ENCODE peak calls at places on chromosomes 7 and 10, in ten cellular contexts. J is Peyer's patch; B is CD8-positive, alpha-beta T cell; Q is mammary epithelial cell; W is ovary; K is colonic mucosa; P is hepatocyte; Z is fibroblast of lung; N is lower lobe of right lung; T is GM12878. V is an unnamed sample. For H3K36me3, the result is how much of the 10 kb centered on the place peaks cover.

GRCh38 chr7:50667338-50667737 is 102.1 kb upstream of the DDC start:
- DNase-seq in J (no peak), B (no peak), Q (no peak), W (peak), K (no peak), P (no peak), Z (peak), N (no peak), T (no peak), V (no peak)

GRCh38 chr10:6722616-6723004 is 142.5 kb upstream of the PRKCQ start:
- DNase-seq in J (no peak), B (no peak), Q (peak), W (no peak), K (no peak), P (no peak), Z (peak), N (no peak), T (no peak), V (peak)

GRCh38 chr10:109969907-109970306 is 37.9 kb upstream of the ADD3 start:
- DNase-seq in J (no peak), B (no peak), Q (no peak), W (no peak), K (no peak), P (no peak), Z (no peak), N (no peak), T (no peak), V (no peak)

GRCh38 chr7:99112097-99112496 is 31.8 kb downstream of the SMURF1 start:
- DNase-seq in J (no peak), B (no peak), Q (no peak), W (no peak), K (no peak), P (no peak), Z (no peak), N (no peak), T (peak), V (no peak)

GRCh38 chr7:122136033-122136432 is 8.0 kb downstream of the AASS start:
- DNase-seq in J (no peak), B (no peak), Q (no peak), W (no peak), K (no peak), P (no peak), Z (peak), N (no peak), T (no peak), V (no peak)

GRCh38 chr10:1358860-1359598 is 302.8 kb downstream of the WDR37 start:
- DNase-seq in J (no peak), B (no peak), Q (no peak), W (no peak), K (no peak), P (no peak), Z (no peak), N (no peak), T (no peak), V (no peak)

GRCh38 chr7:105010538-105011523 is 3.2 kb upstream of the KMT2E start:
- DNase-seq in J (no peak), B (no peak), Q (no peak), W (no peak), K (no peak), P (peak), Z (peak), N (no peak), T (no peak), V (no peak)

GRCh38 chr10:83991986-83992753 is 147.1 kb upstream of the GHITM start:
- DNase-seq in J (no peak), B (no peak), Q (peak), W (no peak), K (peak), P (peak), Z (no peak), N (no peak), T (peak), V (no peak)

GRCh38 chr10:50310560-50311174 is 59.4 kb upstream of the ASAH2 start:
- DNase-seq in J (no peak), B (no peak), Q (no peak), W (no peak), K (peak), P (peak), Z (no peak), N (no peak), T (no peak), V (no peak)

GRCh38 chr10:62733654-62734293 is 70.7 kb upstream of the ADO start:
- DNase-seq in J (no peak), B (no peak), Q (peak), W (no peak), K (no peak), P (no peak), Z (no peak), N (no peak), T (no peak), V (no peak)

GRCh38 chr10:11392776-11393175 is 218.7 kb downstream of the USP6NL start:
- DNase-seq in J (no peak), B (no peak), Q (no peak), W (no peak), K (no peak), P (no peak), Z (no peak), N (no peak), T (no peak), V (no peak)

GRCh38 chr10:16835223-16835622 is 18.0 kb upstream of the RSU1 start:
- DNase-seq in J (no peak), B (peak), Q (no peak), W (no peak), K (no peak), P (no peak), Z (no peak), N (no peak), T (no peak), V (no peak)

GRCh38 chr10:106224676-106225075 is 939.8 kb downstream of the SORCS1 start:
- DNase-seq in J (no peak), B (no peak), Q (peak), W (no peak), K (no peak), P (no peak), Z (no peak), N (no peak), T (no peak), V (no peak)

GRCh38 chr7:43904533-43905208 is 1.7 kb downstream of the URGCP start:
- DNase-seq in J (no peak), B (no peak), Q (peak), W (no peak), K (no peak), P (no peak), Z (peak), N (no peak), T (no peak), V (no peak)

GRCh38 chr10:44689368-44689767 is 221.8 kb upstream of the TMEM72 start:
- DNase-seq in J (no peak), B (no peak), Q (no peak), W (no peak), K (no peak), P (no peak), Z (no peak), N (no peak), T (no peak), V (no peak)
- TF ChIP-seq CTCF in J (no peak), B (no peak), Q (no peak), W (no peak), K (no peak), P (peak), Z (no peak), N (no peak), T (no peak), V (peak)

DNA sequence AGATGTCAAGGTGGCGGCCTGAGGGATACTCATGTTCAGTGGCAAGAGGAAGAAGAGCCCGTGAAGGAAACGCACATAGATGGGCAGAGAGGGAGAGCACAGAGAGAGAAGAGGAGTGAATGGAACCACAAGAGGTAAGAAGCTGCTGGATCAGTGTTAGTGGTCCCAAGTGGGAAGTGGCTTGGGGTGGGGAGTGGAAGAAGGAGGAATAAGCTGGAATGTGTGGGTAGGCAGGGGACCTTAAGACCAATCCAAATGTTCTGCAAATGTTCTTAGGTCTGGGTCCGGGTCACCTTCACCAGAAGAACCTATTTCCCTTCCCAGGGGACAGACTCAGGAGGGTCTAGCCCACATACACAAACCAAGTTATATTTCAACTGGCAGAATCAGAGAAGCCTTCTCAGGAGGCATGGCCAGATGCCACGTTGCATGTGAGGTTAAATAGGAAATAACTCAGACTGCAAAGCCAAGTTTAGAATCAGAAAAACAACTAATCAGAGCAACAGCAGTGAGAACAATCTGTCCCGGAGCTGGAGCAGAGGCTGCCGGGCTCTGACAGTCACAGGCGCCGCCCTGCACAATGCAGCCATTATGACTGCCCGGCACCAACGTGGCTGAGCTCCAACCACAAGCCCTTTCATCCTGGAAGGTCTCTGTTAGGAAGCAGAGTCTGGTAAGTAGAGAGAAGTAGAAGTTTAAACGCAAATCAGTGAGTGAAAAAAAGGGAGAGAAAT is 78.6 kb upstream of the ARMC3 start:
- DNase-seq in J (peak), B (peak), Q (peak), W (peak), K (peak), P (peak), Z (peak), N (peak), T (no peak), V (peak)
- H3K27ac ChIP-seq in J (peak), B (no peak), Q (no peak), W (no peak), K (no peak), P (peak), Z (no peak), N (peak), T (no peak), V (no peak)

GRCh38 chr10:114542373-114542772 is 115.7 kb downstream of the ABLIM1 start:
- DNase-seq in J (no peak), B (no peak), Q (no peak), W (no peak), K (no peak), P (no peak), Z (no peak), N (no peak), T (no peak), V (no peak)

GRCh38 chr10:114543456-114543855 is 114.6 kb downstream of the ABLIM1 start:
- DNase-seq in J (no peak), B (no peak), Q (no peak), W (no peak), K (no peak), P (no peak), Z (no peak), N (no peak), T (no peak), V (no peak)

GRCh38 chr10:114539623-114540022 is 118.5 kb downstream of the ABLIM1 start:
- DNase-seq in J (no peak), B (no peak), Q (no peak), W (no peak), K (no peak), P (no peak), Z (no peak), N (no peak), T (no peak), V (no peak)

GRCh38 chr10:114540191-114540590 is 117.9 kb downstream of the ABLIM1 start:
- DNase-seq in J (no peak), B (no peak), Q (no peak), W (no peak), K (no peak), P (no peak), Z (no peak), N (no peak), T (no peak), V (no peak)

DNA sequence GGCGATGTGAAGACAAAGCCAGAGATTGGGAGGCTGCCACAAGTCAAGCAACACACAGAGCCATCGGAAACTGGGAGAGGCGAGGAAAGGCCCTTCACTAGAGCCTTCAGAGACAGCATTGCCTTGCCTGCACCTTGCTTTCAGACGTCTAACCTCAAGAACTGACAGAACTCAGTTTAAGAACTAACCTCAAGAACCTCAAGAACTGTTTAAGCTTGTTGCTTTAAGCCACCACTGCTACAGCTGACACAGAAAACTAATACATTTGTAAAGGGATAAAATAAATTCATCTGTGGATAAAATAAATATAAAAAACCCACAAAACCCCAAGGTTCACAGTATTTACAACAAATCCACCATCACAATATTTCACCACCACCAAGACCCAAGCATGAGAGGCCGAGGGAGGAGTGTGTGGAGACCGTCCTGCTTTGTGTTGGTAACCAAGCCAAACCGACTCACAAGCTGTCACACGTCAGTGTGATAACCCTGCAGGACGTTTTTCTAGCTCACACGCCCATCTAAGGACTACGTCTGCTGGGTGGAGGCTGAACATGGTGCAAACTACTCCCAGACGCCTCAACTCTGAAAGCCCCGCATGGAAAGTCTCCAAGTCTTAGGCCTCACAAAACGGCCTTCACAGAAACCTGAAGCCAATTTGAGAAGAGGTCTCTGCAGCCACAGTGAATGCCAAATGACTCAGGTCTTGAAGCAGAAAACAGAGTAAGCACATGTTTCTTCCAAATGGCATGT is 116.8 kb downstream of the ABLIM1 start:
- DNase-seq in J (peak), B (peak), Q (peak), W (peak), K (peak), P (peak), Z (peak), N (no peak), T (no peak), V (peak)
- H3K36me3 ChIP-seq in J (under half), B (under half), Q (under half), W (under half), K (under half), P (under half), Z (under half), N (under half), T (under half), V (under half)

GRCh38 chr10:26574783-26575182 is 122.7 kb upstream of the PDSS1 start:
- DNase-seq in J (peak), B (no peak), Q (no peak), W (no peak), K (no peak), P (no peak), Z (no peak), N (no peak), T (peak), V (no peak)

GRCh38 chr10:26579256-26580063 is 118.0 kb upstream of the PDSS1 start:
- DNase-seq in J (no peak), B (no peak), Q (no peak), W (no peak), K (no peak), P (no peak), Z (no peak), N (peak), T (no peak), V (no peak)

GRCh38 chr10:26571655-26572054 is 125.8 kb upstream of the PDSS1 start:
- DNase-seq in J (no peak), B (no peak), Q (no peak), W (no peak), K (no peak), P (peak), Z (no peak), N (no peak), T (no peak), V (no peak)

GRCh38 chr10:26573674-26574073 is 123.8 kb upstream of the PDSS1 start:
- DNase-seq in J (no peak), B (no peak), Q (no peak), W (no peak), K (no peak), P (peak), Z (no peak), N (no peak), T (no peak), V (no peak)
- TF ChIP-seq CTCF in J (no peak), B (no peak), Q (peak), W (no peak), K (no peak), P (no peak), Z (no peak), N (no peak), T (peak), V (peak)

GRCh38 chr10:126558881-126559280 is 111.6 kb downstream of the C10orf90 start:
- DNase-seq in J (no peak), B (no peak), Q (no peak), W (no peak), K (no peak), P (no peak), Z (no peak), N (no peak), T (no peak), V (no peak)
- H3K27ac ChIP-seq in J (no peak), B (no peak), Q (no peak), W (no peak), K (no peak), P (no peak), Z (no peak), N (no peak), T (no peak), V (no peak)

DNA sequence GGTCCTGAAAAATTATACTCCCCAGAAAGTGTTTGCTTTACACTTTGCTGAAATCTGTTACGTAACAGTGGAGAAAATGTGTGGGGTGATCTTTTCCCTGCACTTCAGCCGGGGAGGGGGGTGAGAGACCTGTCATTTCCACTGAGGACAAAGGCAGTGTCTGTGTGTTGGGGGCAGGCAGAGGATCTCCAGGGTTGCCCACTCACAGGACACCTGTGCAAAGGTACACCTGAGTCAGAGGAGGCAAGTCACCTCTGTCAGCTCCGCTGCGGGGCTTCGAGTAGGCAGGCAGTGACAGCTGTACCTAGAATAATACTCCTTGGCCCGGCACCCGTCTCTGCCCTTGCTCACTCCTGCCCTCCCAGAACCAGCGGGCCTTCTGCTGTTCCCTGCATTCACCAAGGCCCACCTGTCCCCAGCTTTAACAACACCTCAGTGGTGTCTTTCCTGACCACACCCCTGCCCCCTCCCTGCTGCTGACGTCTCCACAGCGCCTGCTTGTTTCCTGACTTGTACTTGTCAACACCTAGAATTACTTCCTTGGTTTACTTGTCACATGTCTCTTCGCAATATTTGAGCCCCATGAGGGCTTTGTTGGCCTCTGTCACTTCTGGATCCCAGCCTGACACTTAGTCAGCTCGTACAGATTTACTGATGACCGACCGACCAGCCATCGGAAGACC is 159.2 kb downstream of the NEURL1 start:
- DNase-seq in J (no peak), B (no peak), Q (no peak), W (no peak), K (peak), P (no peak), Z (no peak), N (no peak), T (no peak), V (no peak)
- H3K36me3 ChIP-seq in J (under half), B (under half), Q (under half), W (under half), K (under half), P (under half), Z (under half), N (under half), T (under half), V (under half)

DNA sequence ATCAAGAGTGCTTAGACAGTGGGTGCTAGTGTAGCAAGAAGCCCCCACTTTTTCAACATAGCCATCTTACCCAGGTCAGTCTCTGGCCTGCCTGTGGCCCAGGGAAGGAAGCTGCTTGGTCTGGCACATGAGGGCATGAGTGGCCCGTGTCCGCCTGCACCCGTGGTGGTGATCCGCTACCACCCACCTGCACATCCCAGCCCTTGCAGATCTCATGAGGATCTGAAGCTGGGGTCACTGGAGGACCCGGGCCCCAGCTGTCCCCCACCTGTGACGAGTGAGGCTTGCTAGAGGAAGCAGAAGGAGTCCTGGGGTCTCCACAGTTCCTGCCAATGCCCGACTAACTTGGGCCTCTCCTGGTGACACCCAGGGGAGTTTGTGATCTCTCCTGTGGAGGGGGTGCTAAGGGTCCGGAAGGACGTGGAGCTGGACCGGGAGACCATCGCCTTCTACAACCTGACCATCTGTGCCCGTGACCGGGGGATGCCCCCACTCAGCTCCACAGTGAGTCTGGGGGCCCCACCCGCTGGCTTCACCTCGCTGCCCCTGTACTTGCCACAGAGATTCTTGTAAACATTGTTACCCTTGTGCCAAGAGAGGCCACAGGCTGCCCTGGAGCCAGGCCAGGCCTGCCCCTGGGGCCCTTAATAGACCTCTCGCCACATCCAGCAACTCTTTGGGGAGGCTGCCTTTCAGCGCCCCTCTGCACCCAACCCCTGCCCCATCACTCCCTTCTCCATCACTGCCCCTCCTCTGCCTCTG is 10.8 kb upstream of the VSIR start:
- DNase-seq in J (no peak), B (no peak), Q (no peak), W (peak), K (no peak), P (no peak), Z (no peak), N (peak), T (no peak), V (no peak)
- TF ChIP-seq CTCF in J (no peak), B (no peak), Q (no peak), W (no peak), K (no peak), P (no peak), Z (no peak), N (no peak), T (no peak), V (no peak)